ENCODE peak calls at places on chromosomes 16 and 17, in seven cellular contexts. E is fibroblast of lung; Z is CD8-positive, alpha-beta T cell; X is CD8-positive, alpha-beta memory T cell; Q is astrocyte; V is mammary epithelial cell; F is colonic mucosa. J is an unnamed sample. For H3K4me1, the result is how much of the 10 kb centered on the place peaks cover.

GRCh38 chr17:8004899-8005298 is 2.5 kb downstream of the GUCY2D start:
- DNase-seq in F (no peak), Z (no peak), Q (peak), X (no peak), V (no peak), E (peak), J (no peak)

GRCh38 chr17:58402679-58403078 is 14.7 kb downstream of the RNF43 start:
- DNase-seq in V (peak), E (peak), F (no peak), X (no peak), Z (no peak), Q (peak), J (no peak)

GRCh38 chr17:31843382-31843780 is 15.7 kb downstream of the COPRS start:
- DNase-seq in Z (no peak), Q (no peak), F (no peak), E (peak), V (no peak), X (no peak), J (no peak)

GRCh38 chr17:13051876-13052275 is 34.0 kb upstream of the ELAC2 start:
- DNase-seq in X (no peak), Z (no peak), E (no peak), F (no peak), V (no peak), Q (no peak), J (no peak)

GRCh38 chr16:26276289-26276688 is 584.5 kb downstream of the HS3ST4 start:
- DNase-seq in V (no peak), F (no peak), X (no peak), Q (no peak), E (no peak), Z (no peak), J (no peak)

GRCh38 chr16:740764-741505 is at the start of gene CIAO3:
- DNase-seq in F (peak), Z (peak), E (peak), V (peak), X (peak), Q (peak), J (peak)

GRCh38 chr17:9666461-9667050 is 21.2 kb downstream of the USP43 start:
- DNase-seq in F (no peak), Z (no peak), X (no peak), V (no peak), Q (no peak), E (no peak), J (no peak)

GRCh38 chr17:32485261-32485955 is 1.4 kb upstream of the CDK5R1 start:
- DNase-seq in V (no peak), X (no peak), E (no peak), Q (no peak), F (no peak), Z (no peak), J (no peak)

GRCh38 chr17:56960596-56961538 is at the start of gene COIL:
- DNase-seq in X (peak), V (peak), F (peak), E (peak), Z (peak), Q (peak), J (peak)

GRCh38 chr17:74814453-74814852 is 38.3 kb upstream of the NAT9 start:
- DNase-seq in E (no peak), Z (no peak), X (no peak), F (no peak), Q (no peak), V (no peak), J (no peak)

GRCh38 chr17:1421470-1421869 is 21.4 kb upstream of the YWHAE start:
- DNase-seq in F (no peak), X (no peak), E (no peak), Q (no peak), V (no peak), Z (no peak), J (no peak)

GRCh38 chr16:57503366-57503765 is 17.1 kb upstream of the DOK4 start:
- DNase-seq in V (peak), X (no peak), E (no peak), F (no peak), Z (no peak), Q (no peak), J (no peak)

GRCh38 chr16:74094514-74094913 is 202.1 kb upstream of the PSMD7 start:
- DNase-seq in E (no peak), Q (no peak), V (no peak), Z (no peak), X (no peak), F (no peak), J (no peak)

GRCh38 chr16:15775209-15775608 is 81.6 kb downstream of the MYH11 start:
- DNase-seq in Q (no peak), E (no peak), F (no peak), V (peak), Z (no peak), X (no peak), J (no peak)

GRCh38 chr16:24577167-24577566 is 37.8 kb downstream of the RBBP6 start:
- DNase-seq in E (peak), V (no peak), X (no peak), Q (peak), Z (no peak), F (no peak), J (no peak)

GRCh38 chr16:52751035-52751434 is 204.1 kb upstream of the TOX3 start:
- DNase-seq in Q (no peak), E (no peak), F (no peak), V (no peak), X (no peak), Z (no peak), J (no peak)

GRCh38 chr16:87464691-87465300 is 28.0 kb downstream of the ZCCHC14 start:
- DNase-seq in E (peak), F (peak), Q (peak), V (no peak), X (no peak), Z (no peak), J (no peak)

GRCh38 chr17:50161023-50161910 is 4.5 kb upstream of the SGCA start:
- DNase-seq in E (peak), V (peak), F (peak), X (peak), Q (peak), Z (peak), J (peak)

GRCh38 chr17:68771867-68772515 is 170.8 kb upstream of the FAM20A start:
- DNase-seq in F (peak), Q (peak), X (no peak), V (peak), E (peak), Z (no peak), J (no peak)

GRCh38 chr17:9905902-9906301 is 831 bp upstream of the RCVRN start:
- DNase-seq in V (no peak), E (no peak), Q (no peak), X (no peak), Z (no peak), F (no peak), J (no peak)

GRCh38 chr17:45009676-45010467 is 41.6 kb downstream of the DCAKD start:
- DNase-seq in F (no peak), X (no peak), Z (no peak), V (no peak), E (peak), Q (peak), J (no peak)

GRCh38 chr16:56637814-56638750 is at the start of gene MT1A:
- DNase-seq in V (no peak), Q (peak), Z (no peak), E (peak), F (peak), X (no peak), J (no peak)

GRCh38 chr17:61444831-61445230 is 7.4 kb upstream of the TBX4 start:
- DNase-seq in V (no peak), Q (peak), E (peak), F (no peak), X (no peak), Z (no peak), J (no peak)

GRCh38 chr17:14337596-14338079 is 36.8 kb downstream of the HS3ST3B1 start:
- DNase-seq in V (no peak), Z (no peak), X (no peak), E (no peak), Q (no peak), F (no peak), J (no peak)

GRCh38 chr16:49092704-49093103 is 188.9 kb downstream of the CBLN1 start:
- DNase-seq in V (peak), Z (no peak), E (no peak), F (no peak), Q (no peak), X (no peak), J (no peak)

GRCh38 chr17:2050246-2050866 is 4.5 kb upstream of the HIC1 start:
- DNase-seq in Q (no peak), V (peak), E (peak), X (peak), F (peak), Z (peak), J (peak)

GRCh38 chr17:71316498-71316897 is 804.3 kb upstream of the SOX9 start:
- DNase-seq in V (no peak), Z (no peak), Q (no peak), F (no peak), X (no peak), E (no peak), J (no peak)

GRCh38 chr17:48541574-48542113 is 3.3 kb downstream of the HOXB2 start:
- DNase-seq in F (no peak), E (no peak), V (peak), Q (no peak), X (peak), Z (peak), J (peak)

DNA sequence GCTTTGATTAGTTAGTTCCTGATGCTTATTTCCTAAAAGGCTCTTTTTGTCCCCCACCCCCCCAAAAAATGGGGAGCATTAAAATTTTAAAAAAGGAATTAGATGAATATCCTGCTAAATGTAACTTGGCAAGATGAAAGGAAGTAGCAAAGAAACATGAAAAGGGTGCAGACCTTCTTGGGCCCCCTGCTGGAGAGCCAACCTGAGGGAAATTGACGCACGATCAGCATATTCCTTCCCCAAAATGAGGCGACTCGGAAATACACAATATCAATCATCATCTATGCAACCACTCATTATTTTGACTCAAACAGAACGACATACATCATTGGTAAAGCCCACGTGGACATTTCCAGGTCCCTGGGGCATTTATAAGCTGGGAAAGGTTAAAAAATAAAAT is 59.7 kb downstream of the GRIN2A start:
- DNase-seq in X (no peak), V (no peak), E (peak), Z (no peak), Q (no peak), F (no peak), J (no peak)
- H3K4me1 ChIP-seq in X (under half), V (under half), E (under half), Z (under half), Q (under half), F (under half), J (under half)

DNA sequence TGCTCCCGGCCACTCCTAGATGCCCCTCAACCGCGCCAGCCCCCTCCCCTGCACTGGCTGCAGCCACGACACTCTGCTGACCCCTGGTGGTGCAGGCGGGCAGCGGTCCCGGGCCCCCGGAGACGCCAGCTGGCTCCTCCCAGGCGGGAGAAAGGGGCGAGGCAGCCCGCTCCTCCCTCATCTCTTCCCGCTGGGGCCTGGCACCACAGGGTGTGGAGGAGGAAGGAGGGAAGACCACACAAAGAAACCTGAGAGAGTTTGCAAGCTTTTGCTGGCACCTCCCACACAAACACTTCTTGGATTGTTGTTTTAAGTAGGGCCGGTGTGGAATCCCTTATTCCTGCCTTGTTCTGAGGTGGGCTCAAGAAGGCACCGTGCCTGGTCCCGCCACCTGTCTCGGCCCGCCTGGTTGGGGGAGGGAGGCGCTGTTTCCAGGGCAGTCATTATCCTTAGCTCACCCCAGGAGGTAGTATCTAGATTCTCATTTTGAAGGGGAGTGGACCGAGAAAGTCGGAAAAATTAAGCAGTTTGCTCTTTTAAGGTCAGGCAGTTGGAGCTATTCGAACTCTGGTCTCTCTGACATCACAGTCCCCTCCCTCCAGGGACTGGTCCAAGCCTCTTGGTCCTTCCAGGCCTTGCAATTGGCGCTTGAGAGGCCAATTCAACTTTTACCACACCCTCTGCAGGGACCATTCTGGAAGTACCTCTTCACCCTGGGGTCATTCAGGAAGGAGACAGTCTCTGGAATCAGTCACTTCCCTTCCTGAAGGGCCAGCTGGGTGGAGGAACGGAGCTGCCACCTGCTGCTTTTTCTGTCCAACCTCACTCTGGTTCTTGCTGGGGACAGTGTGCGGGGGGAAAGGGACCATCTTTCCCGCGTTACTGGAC is 951 bp upstream of the ANKRD13B start:
- DNase-seq in V (peak), Q (no peak), E (peak), Z (peak), F (peak), X (peak), J (peak)
- H3K4me1 ChIP-seq in V (half or more), Q (half or more), E (under half), Z (half or more), F (under half), X (half or more), J (under half)

DNA sequence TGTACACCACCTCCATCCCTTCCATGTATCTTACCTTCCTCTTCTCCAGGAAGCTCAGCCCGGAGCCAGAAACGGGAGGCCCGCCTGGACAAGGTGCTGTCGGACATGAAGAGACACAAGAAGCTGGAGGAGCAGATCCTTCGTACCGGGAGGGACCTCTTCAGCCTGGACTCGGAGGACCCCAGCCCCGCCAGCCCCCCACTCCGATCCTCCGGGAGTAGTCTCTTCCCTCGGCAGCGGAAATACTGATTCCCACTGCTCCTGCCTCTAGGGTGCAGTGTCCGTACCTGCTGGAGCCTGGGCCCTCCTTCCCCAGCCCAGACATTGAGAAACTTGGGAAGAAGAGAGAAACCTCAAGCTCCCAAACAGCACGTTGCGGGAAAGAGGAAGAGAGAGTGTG is 756 bp upstream of the MVP start:
- DNase-seq in V (peak), E (no peak), Q (no peak), X (no peak), Z (no peak), F (peak), J (no peak)
- H3K4me1 ChIP-seq in V (under half), E (under half), Q (half or more), X (half or more), Z (half or more), F (under half), J (half or more)

GRCh38 chr17:40339068-40339699 is 25.4 kb downstream of the GJD3 start:
- DNase-seq in F (no peak), Z (no peak), V (no peak), E (no peak), X (no peak), Q (no peak), J (no peak)
- H3K4me1 ChIP-seq in F (under half), Z (half or more), V (under half), E (under half), X (half or more), Q (under half), J (under half)

J was measured in naive thymus-derived CD4-positive, alpha-beta T cell.